ENCODE peak calls at places on chromosome 18, in seven cellular contexts. One of them, this sample, is unnamed.

GRCh38 chr18:9469700-9470099 is 5.6 kb upstream of the RALBP1 start:
- DNase-seq in H1: no peak
- DNase-seq in SK-N-SH: no peak
- DNase-seq in K562: no peak
- DNase-seq in GM12878: no peak
- DNase-seq in HCT116: no peak
- DNase-seq in HepG2: no peak
- DNase-seq in this sample: no peak

GRCh38 chr18:70337139-70337972 is 48.5 kb downstream of the SOCS6 start:
- DNase-seq in GM12878: no peak
- DNase-seq in K562: peak; percentile 63
- DNase-seq in HCT116: peak; percentile 89
- DNase-seq in SK-N-SH: no peak
- DNase-seq in HepG2: peak; percentile 81
- DNase-seq in H1: peak; percentile 25
- DNase-seq in this sample: peak; percentile 5

GRCh38 chr18:33051397-33051796 is 278.6 kb upstream of the KLHL14 start:
- DNase-seq in H1: no peak
- DNase-seq in HepG2: peak; percentile 12
- DNase-seq in HCT116: no peak
- DNase-seq in GM12878: no peak
- DNase-seq in SK-N-SH: no peak
- DNase-seq in K562: no peak
- DNase-seq in this sample: peak; percentile 44

GRCh38 chr18:76620326-76620813 is 125.3 kb upstream of the ZNF516 start:
- DNase-seq in H1: no peak
- DNase-seq in SK-N-SH: no peak
- DNase-seq in HepG2: no peak
- DNase-seq in GM12878: peak; percentile 9
- DNase-seq in HCT116: peak; percentile 34
- DNase-seq in K562: peak; percentile 17
- DNase-seq in this sample: peak; percentile 44

GRCh38 chr18:25678226-25678625 is 326.3 kb upstream of the ZNF521 start:
- DNase-seq in SK-N-SH: no peak
- DNase-seq in HCT116: no peak
- DNase-seq in GM12878: no peak
- DNase-seq in H1: no peak
- DNase-seq in HepG2: no peak
- DNase-seq in K562: no peak
- DNase-seq in this sample: no peak

GRCh38 chr18:2921778-2922177 is 75.0 kb downstream of the EMILIN2 start:
- DNase-seq in SK-N-SH: no peak
- DNase-seq in GM12878: no peak
- DNase-seq in HepG2: no peak
- DNase-seq in HCT116: no peak
- DNase-seq in K562: no peak
- DNase-seq in H1: no peak
- DNase-seq in this sample: no peak

GRCh38 chr18:25230658-25231326 is 121.2 kb downstream of the ZNF521 start:
- DNase-seq in HCT116: no peak
- DNase-seq in K562: no peak
- DNase-seq in GM12878: no peak
- DNase-seq in HepG2: no peak
- DNase-seq in H1: no peak
- DNase-seq in SK-N-SH: no peak
- DNase-seq in this sample: no peak

GRCh38 chr18:54926593-54927297 is 32.5 kb downstream of the CCDC68 start:
- DNase-seq in K562: no peak
- DNase-seq in GM12878: no peak
- DNase-seq in HCT116: no peak
- DNase-seq in HepG2: no peak
- DNase-seq in H1: no peak
- DNase-seq in SK-N-SH: no peak
- DNase-seq in this sample: no peak

GRCh38 chr18:11991021-11991770 is 9.9 kb downstream of the IMPA2 start:
- DNase-seq in K562: no peak
- DNase-seq in SK-N-SH: no peak
- DNase-seq in H1: no peak
- DNase-seq in HepG2: no peak
- DNase-seq in HCT116: no peak
- DNase-seq in GM12878: no peak
- DNase-seq in this sample: no peak

GRCh38 chr18:59446012-59446411 is 86.9 kb upstream of the LMAN1 start:
- DNase-seq in SK-N-SH: no peak
- DNase-seq in K562: no peak
- DNase-seq in HCT116: no peak
- DNase-seq in GM12878: no peak
- DNase-seq in H1: no peak
- DNase-seq in HepG2: no peak
- DNase-seq in this sample: peak; percentile 30

GRCh38 chr18:47794725-47795447 is 135.6 kb downstream of the SMAD2 start:
- DNase-seq in HCT116: no peak
- DNase-seq in H1: no peak
- DNase-seq in K562: no peak
- DNase-seq in SK-N-SH: no peak
- DNase-seq in HepG2: no peak
- DNase-seq in GM12878: no peak
- DNase-seq in this sample: no peak

GRCh38 chr18:3810271-3810670 is 360.3 kb downstream of the TGIF1 start:
- DNase-seq in H1: no peak
- DNase-seq in GM12878: no peak
- DNase-seq in HepG2: no peak
- DNase-seq in HCT116: no peak
- DNase-seq in K562: no peak
- DNase-seq in SK-N-SH: no peak
- DNase-seq in this sample: no peak

GRCh38 chr18:46683252-46683651 is 26.2 kb upstream of the LOXHD1 start:
- DNase-seq in GM12878: no peak
- DNase-seq in H1: no peak
- DNase-seq in K562: no peak
- DNase-seq in SK-N-SH: no peak
- DNase-seq in HCT116: no peak
- DNase-seq in HepG2: no peak
- DNase-seq in this sample: no peak

GRCh38 chr18:10726198-10727068 is 200.6 kb downstream of the NAPG start:
- DNase-seq in HepG2: no peak
- DNase-seq in K562: no peak
- DNase-seq in GM12878: no peak
- DNase-seq in H1: no peak
- DNase-seq in HCT116: no peak
- DNase-seq in SK-N-SH: no peak
- DNase-seq in this sample: peak; percentile 63

GRCh38 chr18:3246636-3247242 is 862 bp upstream of the MYL12A start:
- DNase-seq in HepG2: no peak
- DNase-seq in H1: no peak
- DNase-seq in K562: peak; percentile 80
- DNase-seq in HCT116: no peak
- DNase-seq in SK-N-SH: no peak
- DNase-seq in GM12878: no peak
- DNase-seq in this sample: no peak

GRCh38 chr18:3611313-3612038 is 161.5 kb downstream of the TGIF1 start:
- DNase-seq in K562: no peak
- DNase-seq in H1: no peak
- DNase-seq in GM12878: no peak
- DNase-seq in HCT116: no peak
- DNase-seq in HepG2: no peak
- DNase-seq in SK-N-SH: no peak
- DNase-seq in this sample: no peak

GRCh38 chr18:70469916-70470315 is 181.1 kb downstream of the SOCS6 start:
- DNase-seq in HepG2: no peak
- DNase-seq in K562: no peak
- DNase-seq in H1: no peak
- DNase-seq in GM12878: no peak
- DNase-seq in SK-N-SH: peak; percentile 65
- DNase-seq in HCT116: no peak
- DNase-seq in this sample: no peak

GRCh38 chr18:67893896-67894295 is 377.4 kb upstream of the DSEL start:
- DNase-seq in GM12878: no peak
- DNase-seq in SK-N-SH: no peak
- DNase-seq in K562: no peak
- DNase-seq in HCT116: no peak
- DNase-seq in HepG2: no peak
- DNase-seq in H1: no peak
- DNase-seq in this sample: no peak

GRCh38 chr18:21105936-21106335 is 5.7 kb downstream of the ROCK1 start:
- DNase-seq in SK-N-SH: no peak
- DNase-seq in K562: no peak
- DNase-seq in GM12878: no peak
- DNase-seq in H1: no peak
- DNase-seq in HepG2: no peak
- DNase-seq in HCT116: no peak
- DNase-seq in this sample: no peak

GRCh38 chr18:47166235-47166634 is 9.9 kb downstream of the IER3IP1 start:
- DNase-seq in HCT116: no peak
- DNase-seq in K562: no peak
- DNase-seq in H1: no peak
- DNase-seq in SK-N-SH: no peak
- DNase-seq in GM12878: no peak
- DNase-seq in HepG2: no peak
- DNase-seq in this sample: no peak

GRCh38 chr18:57231846-57232245 is 85.0 kb downstream of the BOD1L2 start:
- DNase-seq in H1: no peak
- DNase-seq in SK-N-SH: no peak
- DNase-seq in K562: no peak
- DNase-seq in HepG2: no peak
- DNase-seq in GM12878: no peak
- DNase-seq in HCT116: no peak
- DNase-seq in this sample: no peak

GRCh38 chr18:55102508-55102907 is 143.2 kb upstream of the CCDC68 start:
- DNase-seq in HCT116: no peak
- DNase-seq in K562: no peak
- DNase-seq in GM12878: no peak
- DNase-seq in SK-N-SH: no peak
- DNase-seq in HepG2: no peak
- DNase-seq in H1: no peak
- DNase-seq in this sample: no peak

GRCh38 chr18:77366725-77367641 is 117.3 kb downstream of the GALR1 start:
- DNase-seq in GM12878: no peak
- DNase-seq in K562: no peak
- DNase-seq in HepG2: peak; percentile 97
- DNase-seq in HCT116: no peak
- DNase-seq in H1: no peak
- DNase-seq in SK-N-SH: peak; percentile 39
- DNase-seq in this sample: no peak

GRCh38 chr18:10285283-10285640 is 169.2 kb upstream of the APCDD1 start:
- DNase-seq in SK-N-SH: no peak
- DNase-seq in K562: no peak
- DNase-seq in HCT116: no peak
- DNase-seq in H1: no peak
- DNase-seq in GM12878: peak; percentile 11
- DNase-seq in HepG2: no peak
- DNase-seq in this sample: no peak

GRCh38 chr18:60987963-60988362 is 345.3 kb upstream of the CDH20 start:
- DNase-seq in HepG2: no peak
- DNase-seq in K562: no peak
- DNase-seq in HCT116: no peak
- DNase-seq in GM12878: no peak
- DNase-seq in H1: no peak
- DNase-seq in SK-N-SH: no peak
- DNase-seq in this sample: no peak

GRCh38 chr18:5874336-5874735 is 21.0 kb downstream of the TMEM200C start:
- DNase-seq in HCT116: no peak
- DNase-seq in GM12878: no peak
- DNase-seq in H1: no peak
- DNase-seq in SK-N-SH: no peak
- DNase-seq in HepG2: no peak
- DNase-seq in K562: no peak
- DNase-seq in this sample: no peak
- TF ChIP-seq JUND in HCT116: no peak
- TF ChIP-seq JUND in GM12878: no peak
- TF ChIP-seq JUND in H1: no peak
- TF ChIP-seq JUND in SK-N-SH: no peak
- TF ChIP-seq JUND in HepG2: no peak
- TF ChIP-seq JUND in K562: no peak
- TF ChIP-seq JUND in this sample: no peak

GRCh38 chr18:22560797-22561196 is 143.1 kb upstream of the CTAGE1 start:
- DNase-seq in SK-N-SH: no peak
- DNase-seq in HepG2: no peak
- DNase-seq in GM12878: no peak
- DNase-seq in K562: no peak
- DNase-seq in HCT116: no peak
- DNase-seq in H1: no peak
- DNase-seq in this sample: no peak

GRCh38 chr18:22559414-22560282 is 141.9 kb upstream of the CTAGE1 start:
- DNase-seq in GM12878: no peak
- DNase-seq in HepG2: peak; percentile 35
- DNase-seq in SK-N-SH: peak; percentile 74
- DNase-seq in H1: no peak
- DNase-seq in HCT116: no peak
- DNase-seq in K562: peak; percentile 83
- DNase-seq in this sample: peak; percentile 24

GRCh38 chr18:22560283-22560627 is 142.5 kb upstream of the CTAGE1 start:
- DNase-seq in H1: no peak
- DNase-seq in SK-N-SH: no peak
- DNase-seq in HCT116: no peak
- DNase-seq in HepG2: no peak
- DNase-seq in K562: no peak
- DNase-seq in GM12878: no peak
- DNase-seq in this sample: no peak

GRCh38 chr18:22564036-22564435 is 146.3 kb upstream of the CTAGE1 start:
- DNase-seq in H1: no peak
- DNase-seq in HepG2: no peak
- DNase-seq in HCT116: no peak
- DNase-seq in SK-N-SH: no peak
- DNase-seq in GM12878: no peak
- DNase-seq in K562: no peak
- DNase-seq in this sample: no peak

GRCh38 chr18:22563098-22563707 is 145.5 kb upstream of the CTAGE1 start:
- DNase-seq in HepG2: peak; percentile 62
- DNase-seq in SK-N-SH: peak; percentile 56
- DNase-seq in H1: no peak
- DNase-seq in GM12878: peak; percentile 3
- DNase-seq in HCT116: peak; percentile 74
- DNase-seq in K562: peak; percentile 84
- DNase-seq in this sample: peak; percentile 72
- TF ChIP-seq JUND in HepG2: no peak
- TF ChIP-seq JUND in SK-N-SH: no peak
- TF ChIP-seq JUND in H1: no peak
- TF ChIP-seq JUND in GM12878: no peak
- TF ChIP-seq JUND in HCT116: no peak
- TF ChIP-seq JUND in K562: peak; percentile 52
- TF ChIP-seq JUND in this sample: no peak

GRCh38 chr18:63949068-63949737 is at the start of gene HMSD:
- DNase-seq in GM12878: peak; percentile 57
- DNase-seq in H1: peak; percentile 54
- DNase-seq in HepG2: no peak
- DNase-seq in HCT116: peak; percentile 43
- DNase-seq in K562: peak; percentile 46
- DNase-seq in SK-N-SH: peak; percentile 56
- DNase-seq in this sample: peak; percentile 15
- TF ChIP-seq JUND in GM12878: no peak
- TF ChIP-seq JUND in H1: no peak
- TF ChIP-seq JUND in HepG2: no peak
- TF ChIP-seq JUND in HCT116: no peak
- TF ChIP-seq JUND in K562: no peak
- TF ChIP-seq JUND in SK-N-SH: no peak
- TF ChIP-seq JUND in this sample: no peak

DNA sequence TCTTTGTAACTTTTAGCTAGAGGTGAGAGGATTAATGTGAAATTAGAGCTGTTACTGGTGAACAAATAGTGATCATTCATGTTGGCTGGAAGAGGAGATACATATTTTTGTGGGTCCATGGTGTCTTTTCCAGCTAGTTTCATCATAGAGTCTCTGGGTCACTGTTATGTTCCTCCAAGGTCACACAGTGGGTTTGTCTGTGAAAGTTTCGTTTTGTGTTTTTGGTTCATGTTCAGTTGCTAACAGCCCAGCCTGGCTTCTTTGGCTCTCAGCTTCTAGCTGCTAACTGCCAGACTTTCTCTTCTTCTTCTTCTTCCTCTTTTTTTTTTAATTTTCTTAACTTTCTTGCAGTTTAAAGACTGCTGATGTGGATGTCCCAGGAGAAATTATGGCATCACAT is 480.0 kb upstream of the SYT4 start:
- DNase-seq in K562: no peak
- DNase-seq in H1: no peak
- DNase-seq in HCT116: no peak
- DNase-seq in SK-N-SH: no peak
- DNase-seq in GM12878: no peak
- DNase-seq in HepG2: no peak
- DNase-seq in this sample: no peak
- TF ChIP-seq JUND in K562: no peak
- TF ChIP-seq JUND in H1: no peak
- TF ChIP-seq JUND in HCT116: no peak
- TF ChIP-seq JUND in SK-N-SH: no peak
- TF ChIP-seq JUND in GM12878: no peak
- TF ChIP-seq JUND in HepG2: no peak
- TF ChIP-seq JUND in this sample: no peak